ENCODE peak calls at places on chromosomes 7 and 10, in four cellular contexts. G is cardiac muscle cell, B is brain microvascular endothelial cell, F is left ventricle myocardium inferior. I is an unnamed sample. For H3K36me3, the result is how much of the 10 kb centered on the place peaks cover.

GRCh38 chr7:114865564-114865963 is 56.3 kb upstream of the MDFIC start:
- DNase-seq in G (peak), B (peak), F (peak), I (peak)

GRCh38 chr7:116610210-116610609 is 61.8 kb upstream of the MET start:
- DNase-seq in G (peak), F (no peak), B (peak), I (no peak)

GRCh38 chr10:100668001-100668400 is 77.4 kb upstream of the PAX2 start:
- DNase-seq in G (no peak), B (no peak), F (no peak), I (no peak)

GRCh38 chr10:42646692-42647640 is 8.6 kb upstream of the ZNF33B start:
- DNase-seq in B (no peak), F (no peak), G (no peak), I (no peak)

GRCh38 chr7:80977751-80978150 is 58.9 kb upstream of the SEMA3C start:
- DNase-seq in F (no peak), B (no peak), G (no peak), I (no peak)

GRCh38 chr10:119211176-119211575 is 3.8 kb downstream of the GRK5 start:
- DNase-seq in G (peak), F (no peak), B (no peak), I (no peak)

GRCh38 chr10:47361293-47361692 is 13.1 kb downstream of the RBP3 start:
- DNase-seq in B (peak), F (no peak), G (peak), I (peak)

GRCh38 chr7:118078015-118078414 is 105.9 kb upstream of the LSM8 start:
- DNase-seq in G (no peak), B (no peak), F (no peak), I (no peak)

GRCh38 chr10:32104622-32105509 is 48.6 kb upstream of the KIF5B start:
- DNase-seq in F (no peak), G (peak), B (peak), I (no peak)

GRCh38 chr7:51645298-51645697 is 328.7 kb upstream of the COBL start:
- DNase-seq in G (no peak), F (no peak), B (no peak), I (no peak)

GRCh38 chr7:83394776-83395175 is 232.1 kb upstream of the PCLO start:
- DNase-seq in F (no peak), G (no peak), B (no peak), I (no peak)

GRCh38 chr7:117458977-117459583 is 20.7 kb upstream of the CFTR start:
- DNase-seq in B (no peak), F (no peak), G (peak), I (no peak)

GRCh38 chr10:74586088-74586585 is 240.3 kb upstream of the KAT6B start:
- DNase-seq in F (no peak), B (no peak), G (peak), I (no peak)

GRCh38 chr7:46705416-46706255 is 784.6 kb upstream of the IGFBP3 start:
- DNase-seq in B (no peak), G (peak), F (no peak), I (no peak)

GRCh38 chr7:47720141-47720906 is 138.4 kb upstream of the TNS3 start:
- DNase-seq in B (peak), F (peak), G (peak), I (peak)

GRCh38 chr10:86757110-86757790 is 831 bp downstream of the BMPR1A start:
- DNase-seq in B (peak), F (peak), G (peak), I (peak)

GRCh38 chr7:51693258-51693657 is 376.6 kb upstream of the COBL start:
- DNase-seq in F (no peak), B (no peak), G (no peak), I (no peak)

GRCh38 chr7:27647052-27647451 is 15.6 kb downstream of the HIBADH start:
- DNase-seq in B (peak), G (peak), F (no peak), I (no peak)

GRCh38 chr7:21256310-21256877 is 171.5 kb upstream of the SP4 start:
- DNase-seq in G (peak), B (peak), F (no peak), I (no peak)

GRCh38 chr7:66323114-66323513 is 118.0 kb downstream of the TPST1 start:
- DNase-seq in G (no peak), B (no peak), F (no peak), I (no peak)

GRCh38 chr7:64308019-64308275 is 5.8 kb upstream of the ZNF736 start:
- DNase-seq in G (no peak), F (no peak), B (no peak), I (no peak)

GRCh38 chr10:111837985-111838384 is 345.6 kb downstream of the GPAM start:
- DNase-seq in F (no peak), G (no peak), B (no peak), I (no peak)

GRCh38 chr7:135369405-135369804 is 135.8 kb downstream of the STRA8 start:
- DNase-seq in G (no peak), B (no peak), F (no peak), I (no peak)

GRCh38 chr10:21398549-21399345 is 126.7 kb downstream of the SKIDA1 start:
- DNase-seq in G (no peak), F (no peak), B (no peak), I (no peak)

GRCh38 chr7:114922652-114923402 is 933 bp downstream of the MDFIC start:
- DNase-seq in B (peak), G (peak), F (peak), I (peak)

GRCh38 chr7:1700086-1700485 is 30.0 kb downstream of the ELFN1 start:
- DNase-seq in G (no peak), F (no peak), B (no peak), I (no peak)

GRCh38 chr10:100831742-100832141 is 81.0 kb upstream of the SLF2 start:
- DNase-seq in F (no peak), G (no peak), B (no peak), I (no peak)

GRCh38 chr10:76036962-76037361 is 605.5 kb downstream of the LRMDA start:
- DNase-seq in F (no peak), G (no peak), B (no peak), I (no peak)

GRCh38 chr10:3054183-3054815 is 13.0 kb upstream of the PFKP start:
- DNase-seq in B (no peak), F (no peak), G (no peak), I (no peak)

GRCh38 chr10:28266449-28267224 is 36.2 kb downstream of the MPP7 start:
- DNase-seq in F (no peak), B (no peak), G (no peak), I (no peak)

GRCh38 chr10:131963811-131964210 is 17.9 kb downstream of the BNIP3 start:
- DNase-seq in B (no peak), G (no peak), F (no peak), I (no peak)

GRCh38 chr10:70940834-70941568 is 52.6 kb upstream of the PCBD1 start:
- DNase-seq in G (peak), F (peak), B (peak), I (peak)

GRCh38 chr10:70942125-70942524 is 53.8 kb upstream of the PCBD1 start:
- DNase-seq in F (no peak), B (no peak), G (no peak), I (no peak)

GRCh38 chr10:70943806-70944466 is 55.6 kb upstream of the PCBD1 start:
- DNase-seq in B (no peak), F (peak), G (no peak), I (no peak)

GRCh38 chr10:70943249-70943648 is 54.9 kb upstream of the PCBD1 start:
- DNase-seq in F (no peak), G (no peak), B (no peak), I (no peak)

DNA sequence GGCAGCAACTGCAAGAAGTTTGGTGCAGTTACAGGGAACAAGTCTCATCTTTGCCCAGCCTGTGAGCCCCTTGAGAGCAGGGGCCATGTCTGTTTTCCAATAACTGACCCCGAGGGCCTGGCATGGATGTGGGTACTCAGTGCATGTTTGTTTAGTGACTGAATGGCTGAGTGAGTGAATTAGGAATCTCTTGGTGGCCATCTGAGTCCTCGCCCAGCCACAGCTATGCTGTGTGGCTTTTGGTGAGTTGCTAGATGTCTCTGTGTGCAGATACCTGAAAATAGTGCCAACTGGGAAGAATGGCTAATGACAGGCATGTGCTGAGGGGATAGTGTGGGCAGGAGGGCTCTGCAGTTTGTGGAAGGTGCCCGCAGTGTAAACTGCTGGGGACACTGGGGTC is 54.4 kb upstream of the PCBD1 start:
- DNase-seq in B (no peak), F (no peak), G (no peak), I (no peak)
- TF ChIP-seq CTCF in B (no peak), F (no peak), G (no peak), I (no peak)

DNA sequence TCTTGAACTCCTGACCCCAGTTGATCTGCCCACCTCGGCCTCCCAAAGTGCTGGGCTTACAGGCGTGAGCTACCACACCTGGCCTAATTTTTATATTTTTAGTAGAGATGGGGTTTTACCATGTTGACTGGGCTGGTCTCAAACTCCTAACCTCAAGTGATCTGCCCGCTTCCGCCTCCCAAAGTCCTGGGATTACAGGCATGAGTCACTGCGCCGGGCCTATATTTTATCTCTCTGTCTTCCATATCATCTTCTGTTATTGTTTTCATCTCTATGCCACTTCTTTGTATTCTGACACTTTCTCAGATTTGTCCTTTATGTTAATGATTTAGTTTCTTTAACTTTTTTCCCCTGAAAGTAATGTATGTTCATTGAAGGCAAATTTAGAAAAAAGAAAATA is 55.0 kb upstream of the FMC1 start:
- DNase-seq in F (no peak), B (no peak), G (no peak), I (no peak)
- H3K36me3 ChIP-seq in F (half or more), B (under half), G (under half), I (under half)

DNA sequence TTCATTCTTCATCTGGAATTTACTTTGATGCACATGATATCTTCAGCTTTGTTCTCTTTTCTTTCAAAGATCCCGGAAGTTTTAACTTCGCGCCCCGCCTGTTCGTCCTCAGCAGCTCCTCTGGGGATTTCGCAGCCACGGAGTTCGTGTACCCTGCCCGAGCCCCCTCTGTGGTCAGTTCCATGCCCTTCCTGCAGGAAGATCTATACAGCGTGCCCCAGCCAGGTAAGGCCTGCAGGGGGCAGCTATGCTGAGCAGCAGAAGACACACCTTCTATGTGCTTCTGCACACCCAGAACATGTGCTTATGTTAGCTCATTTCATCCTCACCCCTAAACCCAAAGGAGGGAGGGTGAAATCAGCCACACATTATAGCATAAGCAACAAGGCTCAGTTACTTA is 79.7 kb upstream of the LYZL2 start:
- DNase-seq in B (no peak), F (no peak), G (no peak), I (no peak)
- TF ChIP-seq CTCF in B (peak), F (no peak), G (no peak), I (no peak)

GRCh38 chr10:98432330-98432729 is 14.4 kb downstream of the HPS1 start:
- DNase-seq in G (no peak), B (no peak), F (no peak), I (no peak)
- H3K36me3 ChIP-seq in G (under half), B (under half), F (half or more), I (half or more)

DNA sequence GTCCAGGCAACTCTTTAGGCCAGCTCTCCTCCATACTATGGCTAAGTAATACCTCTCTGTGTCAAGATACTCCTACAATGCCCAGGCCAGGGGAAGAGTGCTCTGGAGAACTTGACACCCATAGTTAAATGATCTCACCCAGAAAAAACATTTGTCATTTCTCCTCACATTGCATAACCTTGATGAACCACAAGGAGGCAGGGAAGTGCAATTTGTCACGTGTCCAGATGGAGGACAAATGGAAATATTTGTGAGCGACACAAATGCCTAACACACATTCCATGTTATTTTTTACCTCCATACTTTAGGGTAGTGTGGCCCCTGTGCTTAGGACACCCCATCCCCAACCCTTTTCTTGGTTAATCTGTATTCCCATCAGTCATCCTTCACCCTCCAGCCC is 78.3 kb downstream of the HTR7 start:
- DNase-seq in F (no peak), B (no peak), G (no peak), I (no peak)
- TF ChIP-seq CTCF in F (no peak), B (peak), G (peak), I (no peak)

I was measured in pancreas.